ENCODE peak calls at places on chromosomes 13 and 19, in seven cellular contexts. N, X, W, E, Y, S and V are unnamed samples.

GRCh38 chr13:48431431-48431830 is 18.5 kb upstream of the LPAR6 start:
- DNase-seq in X (no peak), S (no peak), E (peak), W (peak), N (no peak), Y (no peak), V (no peak)

GRCh38 chr19:42053037-42053935 is 16.7 kb downstream of the GRIK5 start:
- DNase-seq in E (no peak), W (no peak), X (peak), S (no peak), Y (no peak), N (peak), V (no peak)

GRCh38 chr13:77521595-77522367 is 13.7 kb upstream of the SCEL start:
- DNase-seq in Y (peak), N (peak), X (peak), W (peak), S (no peak), E (peak), V (no peak)

GRCh38 chr13:29925457-29925856 is 75.0 kb upstream of the UBL3 start:
- DNase-seq in W (no peak), N (peak), X (peak), E (peak), S (no peak), Y (no peak), V (no peak)

GRCh38 chr13:113299951-113300350 is 2.9 kb downstream of the LAMP1 start:
- DNase-seq in Y (no peak), X (no peak), S (peak), W (no peak), E (peak), N (no peak), V (no peak)

GRCh38 chr19:16944626-16945363 is 56.0 kb downstream of the F2RL3 start:
- DNase-seq in N (no peak), W (no peak), Y (no peak), E (no peak), X (no peak), S (no peak), V (no peak)

GRCh38 chr13:41060723-41061074 is 610 bp upstream of the WBP4 start:
- DNase-seq in E (peak), S (peak), Y (peak), W (peak), N (peak), X (peak), V (peak)

GRCh38 chr13:27259831-27260230 is 8.5 kb downstream of the RPL21 start:
- DNase-seq in S (no peak), Y (no peak), X (no peak), N (no peak), W (no peak), E (no peak), V (no peak)

GRCh38 chr19:32041681-32042292 is 303.6 kb upstream of the ZNF507 start:
- DNase-seq in X (peak), E (peak), Y (peak), S (peak), N (no peak), W (peak), V (no peak)

GRCh38 chr19:2618611-2619010 is 83.9 kb downstream of the GNG7 start:
- DNase-seq in N (peak), E (peak), W (no peak), Y (no peak), X (peak), S (peak), V (peak)

GRCh38 chr13:110431851-110432294 is 124.8 kb downstream of the COL4A2 start:
- DNase-seq in W (no peak), Y (no peak), X (no peak), N (no peak), E (no peak), S (no peak), V (no peak)

GRCh38 chr19:55537741-55538111 is 793 bp upstream of the SBK2 start:
- DNase-seq in N (no peak), Y (peak), W (peak), X (no peak), S (no peak), E (peak), V (no peak)

GRCh38 chr19:16244091-16244490 is 46.4 kb downstream of the AP1M1 start:
- DNase-seq in S (no peak), E (peak), W (no peak), N (no peak), X (no peak), Y (no peak), V (no peak)

GRCh38 chr13:27353166-27353583 is 71.2 kb upstream of the GTF3A start:
- DNase-seq in E (peak), W (no peak), S (no peak), X (no peak), N (peak), Y (no peak), V (no peak)

GRCh38 chr19:44993926-44994537 is 7.2 kb upstream of the RELB start:
- DNase-seq in W (no peak), N (no peak), E (no peak), Y (no peak), X (no peak), S (no peak), V (no peak)

GRCh38 chr13:69035771-69036170 is 1071.9 kb upstream of the ATXN8OS start:
- DNase-seq in N (no peak), Y (no peak), S (no peak), X (no peak), E (no peak), W (no peak), V (no peak)

GRCh38 chr13:38998739-38999138 is 8.1 kb upstream of the STOML3 start:
- DNase-seq in N (no peak), X (no peak), Y (no peak), E (no peak), S (no peak), W (no peak), V (no peak)

GRCh38 chr13:47100214-47100853 is 203.5 kb upstream of the HTR2A start:
- DNase-seq in X (no peak), W (no peak), Y (no peak), E (no peak), N (no peak), S (no peak), V (no peak)

GRCh38 chr13:50198508-50198907 is 183.3 kb downstream of the KCNRG start:
- DNase-seq in N (peak), Y (no peak), S (no peak), E (peak), X (peak), W (no peak), V (no peak)

GRCh38 chr19:12675377-12675776 is 6.3 kb downstream of the DHPS start:
- DNase-seq in Y (no peak), X (no peak), N (no peak), E (no peak), W (no peak), S (no peak), V (no peak)

GRCh38 chr19:50564229-50565105 is 3.8 kb downstream of the LRRC4B start:
- DNase-seq in W (no peak), E (no peak), Y (no peak), N (no peak), S (no peak), X (no peak), V (no peak)

GRCh38 chr13:40505196-40505595 is 161.2 kb downstream of the FOXO1 start:
- DNase-seq in N (peak), X (no peak), Y (no peak), S (no peak), W (no peak), E (no peak), V (no peak)

GRCh38 chr19:35124098-35125060 is 8.8 kb downstream of the FXYD3 start:
- DNase-seq in N (peak), Y (peak), E (peak), S (peak), X (peak), W (peak), V (peak)

GRCh38 chr13:77415253-77416127 is 88.6 kb upstream of the MYCBP2 start:
- DNase-seq in W (no peak), S (no peak), Y (no peak), N (no peak), E (no peak), X (no peak), V (no peak)

GRCh38 chr19:2488942-2489731 is 13.2 kb downstream of the GADD45B start:
- DNase-seq in W (peak), Y (peak), E (peak), N (peak), S (peak), X (no peak), V (no peak)

GRCh38 chr19:10603084-10603872 is 16.2 kb upstream of the AP1M2 start:
- DNase-seq in X (no peak), S (peak), E (no peak), Y (peak), N (no peak), W (peak), V (no peak)

GRCh38 chr19:41808663-41809566 is 12.5 kb downstream of the CEACAM3 start:
- DNase-seq in S (no peak), W (no peak), E (no peak), X (no peak), N (no peak), Y (no peak), V (no peak)

GRCh38 chr19:37217533-37217854 is 520 bp upstream of the ZNF383 start:
- DNase-seq in S (peak), E (no peak), Y (no peak), X (no peak), W (no peak), N (no peak), V (no peak)

GRCh38 chr19:53328967-53329366 is 4.6 kb upstream of the ZNF845 start:
- DNase-seq in W (no peak), Y (peak), S (no peak), E (peak), X (no peak), N (no peak), V (no peak)

GRCh38 chr13:87981416-87981815 is 310.2 kb downstream of the SLITRK5 start:
- DNase-seq in E (no peak), X (no peak), W (no peak), S (no peak), Y (no peak), N (no peak), V (no peak)

GRCh38 chr19:6020972-6021805 is 43.2 kb upstream of the RANBP3 start:
- DNase-seq in Y (no peak), X (no peak), S (no peak), N (peak), E (no peak), W (no peak), V (no peak)

GRCh38 chr13:46489586-46490023 is 63.4 kb upstream of the LRCH1 start:
- DNase-seq in X (peak), S (no peak), Y (no peak), E (peak), W (peak), N (peak), V (no peak)

GRCh38 chr19:16541526-16542044 is 652 bp downstream of the CHERP start:
- DNase-seq in Y (peak), X (peak), S (no peak), W (peak), E (peak), N (no peak), V (no peak)

GRCh38 chr19:28886708-28887107 is 326.2 kb downstream of the UQCRFS1 start:
- DNase-seq in N (no peak), X (no peak), Y (no peak), E (no peak), W (no peak), S (no peak), V (no peak)

GRCh38 chr13:49711218-49711863 is 20.1 kb upstream of the EBPL start:
- DNase-seq in W (no peak), S (no peak), X (peak), E (peak), Y (no peak), N (peak), V (no peak)

GRCh38 chr13:52405369-52405766 is 604 bp downstream of the THSD1 start:
- DNase-seq in X (peak), E (peak), W (peak), N (no peak), Y (peak), S (no peak), V (no peak)
- H2AFZ ChIP-seq in X (peak), E (peak), W (peak), N (peak), Y (peak), S (no peak), V (no peak)

DNA sequence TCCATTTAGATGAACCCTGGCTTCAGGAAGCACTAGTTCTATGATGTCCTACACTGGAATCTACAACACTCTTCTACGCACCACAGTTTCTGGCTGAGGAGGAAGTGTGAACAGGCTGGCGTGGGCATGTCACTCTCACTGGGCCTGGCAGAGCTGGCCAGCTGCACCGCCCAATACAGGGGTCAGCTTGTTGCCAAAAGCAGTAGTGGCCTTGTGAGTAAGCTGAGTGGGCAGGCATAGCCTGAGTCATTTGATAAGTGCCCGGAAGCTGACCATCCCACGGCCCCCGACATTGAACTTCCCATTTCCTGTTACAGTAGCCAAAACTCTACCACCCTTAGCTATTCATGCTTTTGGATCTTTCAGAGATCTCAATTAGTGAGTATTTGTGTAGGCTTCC is 240.9 kb upstream of the SERP2 start:
- DNase-seq in E (peak), Y (no peak), W (no peak), S (no peak), X (peak), N (peak), V (peak)
- H2AFZ ChIP-seq in E (peak), Y (peak), W (no peak), S (no peak), X (peak), N (peak), V (peak)

GRCh38 chr19:519449-519865 is 12.1 kb upstream of the CDC34 start:
- DNase-seq in X (no peak), Y (no peak), N (no peak), S (no peak), E (no peak), W (no peak), V (no peak)
- H2AFZ ChIP-seq in X (no peak), Y (no peak), N (no peak), S (no peak), E (no peak), W (no peak), V (no peak)

GRCh38 chr19:49016067-49016839 is 638 bp downstream of the LHB start:
- DNase-seq in Y (no peak), E (no peak), W (no peak), N (no peak), X (no peak), S (no peak), V (no peak)

GRCh38 chr19:49017041-49017665 is at the start of gene LHB:
- DNase-seq in Y (peak), W (no peak), X (no peak), S (no peak), E (no peak), N (no peak), V (no peak)

GRCh38 chr19:49011194-49011593 is 5.7 kb downstream of the LHB start:
- DNase-seq in N (no peak), S (no peak), E (no peak), X (no peak), W (no peak), Y (no peak), V (no peak)

GRCh38 chr19:49014870-49015255 is 2.0 kb downstream of the LHB start:
- DNase-seq in Y (no peak), N (no peak), S (no peak), E (no peak), W (no peak), X (no peak), V (no peak)

DNA sequence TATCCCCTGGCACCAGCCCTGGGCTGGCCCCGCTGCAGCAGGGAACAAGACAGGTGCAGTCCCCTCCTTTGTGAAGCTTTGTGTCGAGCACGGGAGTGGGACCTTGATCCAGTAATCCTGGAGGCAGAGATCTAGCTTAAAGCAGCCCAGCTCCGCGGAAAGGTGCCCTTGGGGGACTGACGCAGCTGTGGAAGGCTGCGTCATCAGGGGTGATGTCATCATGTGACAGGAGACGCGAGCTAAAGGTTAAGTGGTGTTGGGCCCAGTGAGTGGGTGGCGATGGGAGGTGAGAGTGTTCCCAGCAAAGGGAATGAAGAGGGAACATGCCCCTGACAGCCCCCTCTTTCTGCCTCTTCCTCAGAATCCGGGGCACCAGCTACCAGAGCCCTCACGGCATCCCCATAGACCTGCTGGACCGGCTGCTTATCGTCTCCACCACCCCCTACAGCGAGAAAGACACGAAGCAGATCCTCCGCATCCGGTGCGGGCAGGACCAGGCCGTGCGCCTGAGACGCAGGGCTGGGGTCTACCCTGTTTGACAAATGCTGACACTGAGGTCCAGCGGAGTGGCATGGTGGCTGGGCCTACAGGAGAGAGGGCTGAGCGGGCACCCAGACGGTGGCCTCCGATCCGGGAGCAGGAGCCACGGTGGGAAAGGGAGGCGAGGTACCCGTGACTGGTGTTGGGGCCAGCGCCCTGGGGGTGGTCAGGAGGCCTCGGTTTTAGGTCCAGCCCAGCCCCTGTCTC is 2.6 kb downstream of the LHB start:
- DNase-seq in W (no peak), E (peak), S (no peak), X (no peak), N (no peak), Y (no peak), V (no peak)
- H2AFZ ChIP-seq in W (no peak), E (no peak), S (no peak), X (no peak), N (no peak), Y (no peak), V (no peak)

DNA sequence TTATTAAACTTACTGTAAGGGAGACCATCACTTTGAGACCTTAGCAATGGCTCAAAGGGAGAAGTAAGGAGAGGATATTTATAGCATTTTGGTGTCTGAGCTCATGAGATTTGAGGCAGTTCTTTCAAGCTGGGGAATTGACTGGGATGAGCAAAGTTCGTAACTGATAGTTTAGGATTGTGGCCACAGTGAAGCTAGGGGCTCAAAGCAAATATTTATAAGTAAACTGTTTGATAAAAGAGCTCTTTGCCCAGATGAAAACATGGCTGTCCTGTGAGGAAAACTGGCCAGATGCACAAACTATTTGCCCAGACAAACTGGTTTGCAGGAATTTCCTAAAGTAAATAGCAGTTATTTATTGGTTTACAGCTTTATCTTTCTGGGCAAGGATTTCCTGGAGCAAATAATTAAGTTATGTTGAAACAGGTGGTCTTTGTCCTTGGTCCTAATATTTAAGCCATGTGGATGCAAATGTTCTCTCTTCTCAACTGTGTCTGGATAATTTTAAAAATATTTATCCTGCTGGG is 59.7 kb upstream of the TMTC4 start:
- DNase-seq in S (no peak), X (no peak), Y (no peak), N (peak), E (no peak), W (no peak), V (no peak)
- H2AFZ ChIP-seq in S (no peak), X (no peak), Y (peak), N (no peak), E (no peak), W (no peak), V (no peak)

DNA sequence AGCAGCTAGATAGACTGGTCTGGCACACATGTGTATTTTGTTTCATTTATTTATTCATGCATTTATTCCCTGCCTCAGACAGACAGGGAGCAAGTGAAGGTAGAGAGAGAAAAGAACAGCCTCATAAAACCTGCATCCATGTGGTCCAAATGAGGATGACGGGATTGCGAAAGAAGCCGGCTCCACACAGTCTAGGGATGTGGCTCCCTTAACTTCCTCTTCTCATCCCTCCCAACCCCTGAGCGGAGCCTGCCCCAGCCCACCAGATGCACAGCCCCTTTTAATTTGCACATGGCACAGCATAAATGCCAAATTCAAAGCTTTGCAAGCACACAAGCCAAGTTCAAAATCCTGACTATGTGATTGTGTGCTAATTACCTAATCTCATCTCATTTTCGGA is 156.6 kb downstream of the DCT start:
- DNase-seq in S (no peak), N (no peak), Y (no peak), X (no peak), E (peak), W (no peak), V (no peak)
- H2AFZ ChIP-seq in S (no peak), N (no peak), Y (no peak), X (no peak), E (no peak), W (no peak), V (no peak)

GRCh38 chr13:21973437-21974125 is 302.7 kb downstream of the FGF9 start:
- DNase-seq in E (no peak), S (no peak), N (no peak), W (no peak), Y (peak), X (no peak), V (no peak)
- H2AFZ ChIP-seq in E (no peak), S (no peak), N (no peak), W (no peak), Y (peak), X (no peak), V (no peak)

GRCh38 chr13:98576963-98577822 is at the start of gene STK24:
- DNase-seq in E (peak), W (peak), S (peak), N (peak), Y (peak), X (peak), V (no peak)

GRCh38 chr13:98576215-98576945 is 527 bp downstream of the STK24 start:
- DNase-seq in X (peak), Y (peak), S (peak), W (peak), N (no peak), E (peak), V (no peak)

GRCh38 chr13:98575009-98575866 is 1.7 kb downstream of the STK24 start:
- DNase-seq in E (peak), W (peak), S (no peak), N (no peak), Y (no peak), X (peak), V (no peak)

GRCh38 chr13:98577823-98578285 is 947 bp upstream of the STK24 start:
- DNase-seq in W (no peak), N (no peak), S (no peak), Y (no peak), E (no peak), X (no peak), V (no peak)

GRCh38 chr13:98575876-98576214 is 1.1 kb downstream of the STK24 start:
- DNase-seq in E (no peak), Y (no peak), N (no peak), X (no peak), W (no peak), S (no peak), V (no peak)
- H2AFZ ChIP-seq in E (no peak), Y (no peak), N (no peak), X (peak), W (no peak), S (no peak), V (no peak)